ENCODE peak calls at places on chromosomes 3 and 15, in five cellular contexts. R is neural progenitor cell, P is dorsolateral prefrontal cortex, Z is H9, V is PC-3. D is an unnamed sample.

GRCh38 chr15:50854594-50855490 is 53.6 kb upstream of the AP4E1 start:
- DNase-seq in R (no peak), P (no peak), Z (no peak), V (no peak), D (peak; percentile 45)

GRCh38 chr3:23002846-23003800 is 200.0 kb upstream of the UBE2E2 start:
- DNase-seq in R (no peak), P (no peak), Z (no peak), V (peak; percentile 50), D (no peak)

GRCh38 chr3:19547665-19548464 is 386.2 kb downstream of the EFHB start:
- DNase-seq in R (no peak), P (no peak), Z (no peak), V (no peak), D (no peak)

GRCh38 chr3:181239456-181239855 is 249.9 kb upstream of the DNAJC19 start:
- DNase-seq in R (no peak), P (no peak), Z (no peak), V (no peak), D (no peak)

GRCh38 chr15:74206801-74207281 is 4.3 kb upstream of the STRA6 start:
- DNase-seq in R (no peak), P (no peak), Z (no peak), V (no peak), D (no peak)

GRCh38 chr15:57533062-57533735 is 58.5 kb upstream of the MYZAP start:
- DNase-seq in R (no peak), P (no peak), Z (no peak), V (no peak), D (no peak)

GRCh38 chr3:86921981-86922680 is 68.8 kb downstream of the VGLL3 start:
- DNase-seq in R (no peak), P (no peak), Z (no peak), V (no peak), D (no peak)

GRCh38 chr3:45134758-45135521 is 11.2 kb downstream of the CDCP1 start:
- DNase-seq in R (no peak), P (no peak), Z (no peak), V (no peak), D (no peak)

GRCh38 chr15:90862964-90863721 is 5.2 kb upstream of the FURIN start:
- DNase-seq in R (no peak), P (no peak), Z (peak; percentile 19), V (peak; percentile 68), D (no peak)

GRCh38 chr3:179837374-179837773 is 184.5 kb downstream of the USP13 start:
- DNase-seq in R (no peak), P (no peak), Z (no peak), V (no peak), D (peak; percentile 6)

GRCh38 chr3:42014949-42015533 is 53.1 kb upstream of the ULK4 start:
- DNase-seq in R (peak; percentile 51), P (no peak), Z (no peak), V (no peak), D (no peak)

GRCh38 chr15:45429974-45430792 is 51.8 kb upstream of the GATM start:
- DNase-seq in R (peak; percentile 83), P (peak; percentile 58), Z (peak; percentile 78), V (peak; percentile 70), D (peak; percentile 74)

GRCh38 chr15:80556694-80557367 is 138.3 kb upstream of the ABHD17C start:
- DNase-seq in R (no peak), P (no peak), Z (no peak), V (no peak), D (no peak)

GRCh38 chr15:71659730-71660067 is 150.7 kb upstream of the NR2E3 start:
- DNase-seq in R (no peak), P (no peak), Z (no peak), V (peak; percentile 19), D (no peak)

GRCh38 chr15:78619022-78619950 is 1.5 kb downstream of the CHRNA3 start:
- DNase-seq in R (peak; percentile 45), P (no peak), Z (peak; percentile 51), V (no peak), D (no peak)

GRCh38 chr15:86164222-86164898 is 84.7 kb downstream of the AGBL1 start:
- DNase-seq in R (no peak), P (no peak), Z (no peak), V (no peak), D (peak; percentile 30)

GRCh38 chr3:109187390-109187789 is 50.9 kb downstream of the C3orf85 start:
- DNase-seq in R (no peak), P (no peak), Z (peak; percentile 75), V (no peak), D (no peak)

GRCh38 chr3:159922861-159923312 is 65.7 kb upstream of the IL12A start:
- DNase-seq in R (no peak), P (no peak), Z (no peak), V (no peak), D (no peak)

GRCh38 chr3:16040991-16041390 is 133.5 kb upstream of the GALNT15 start:
- DNase-seq in R (no peak), P (no peak), Z (no peak), V (no peak), D (no peak)

GRCh38 chr15:45027220-45027619 is 4.2 kb downstream of the SORD start:
- DNase-seq in R (no peak), P (no peak), Z (no peak), V (no peak), D (no peak)

GRCh38 chr3:55373413-55373812 is 113.7 kb downstream of the WNT5A start:
- DNase-seq in R (no peak), P (no peak), Z (no peak), V (no peak), D (no peak)

GRCh38 chr15:31352283-31352880 is 25.7 kb downstream of the KLF13 start:
- DNase-seq in R (no peak), P (peak; percentile 57), Z (no peak), V (no peak), D (no peak)

GRCh38 chr3:37197810-37198371 is 23.5 kb upstream of the LRRFIP2 start:
- DNase-seq in R (peak; percentile 76), P (no peak), Z (no peak), V (peak; percentile 53), D (peak; percentile 50)

GRCh38 chr3:164450276-164450905 is 627.9 kb downstream of the SI start:
- DNase-seq in R (no peak), P (no peak), Z (no peak), V (no peak), D (no peak)

GRCh38 chr3:37540786-37541185 is 320.9 kb upstream of the CTDSPL start:
- DNase-seq in R (no peak), P (no peak), Z (no peak), V (no peak), D (no peak)

GRCh38 chr3:104628185-104628789 is 738.4 kb upstream of the ALCAM start:
- DNase-seq in R (peak; percentile 68), P (no peak), Z (no peak), V (peak; percentile 91), D (peak; percentile 60)

GRCh38 chr3:148975277-148975676 is 16.1 kb upstream of the GYG1 start:
- DNase-seq in R (no peak), P (no peak), Z (no peak), V (no peak), D (no peak)

GRCh38 chr15:76169792-76170425 is 110.1 kb downstream of the TMEM266 start:
- DNase-seq in R (no peak), P (no peak), Z (no peak), V (no peak), D (no peak)

GRCh38 chr15:35857812-35858211 is 311.8 kb upstream of the DPH6 start:
- DNase-seq in R (no peak), P (no peak), Z (no peak), V (no peak), D (no peak)

GRCh38 chr3:104102386-104102785 is 1264.3 kb upstream of the ALCAM start:
- DNase-seq in R (peak; percentile 64), P (no peak), Z (peak; percentile 64), V (peak; percentile 64), D (peak; percentile 1)

GRCh38 chr3:133943639-133944131 is 48.0 kb upstream of the RAB6B start:
- DNase-seq in R (no peak), P (no peak), Z (peak; percentile 4), V (peak; percentile 88), D (peak; percentile 82)

GRCh38 chr3:129118745-129119144 is 2.9 kb downstream of the RAB43 start:
- DNase-seq in R (no peak), P (no peak), Z (no peak), V (no peak), D (no peak)

GRCh38 chr3:129121016-129121791 is 400 bp downstream of the RAB43 start:
- DNase-seq in R (peak; percentile 51), P (no peak), Z (no peak), V (no peak), D (no peak)

GRCh38 chr3:129119365-129120100 is 2.1 kb downstream of the RAB43 start:
- DNase-seq in R (no peak), P (no peak), Z (no peak), V (peak; percentile 8), D (no peak)

GRCh38 chr3:129121792-129122696 is at the start of gene RAB43:
- DNase-seq in R (peak; percentile 99), P (peak; percentile 83), Z (peak; percentile 99), V (peak; percentile 60), D (peak; percentile 96)

GRCh38 chr3:129120254-129121004 is 1.2 kb downstream of the RAB43 start:
- DNase-seq in R (peak; percentile 80), P (peak; percentile 66), Z (peak; percentile 90), V (peak; percentile 88), D (peak; percentile 95)
- TF ChIP-seq CTCF in R (peak; percentile 20), P (no peak), Z (peak; percentile 23), V (no peak), D (no peak)

GRCh38 chr15:62895139-62895866 is 147.2 kb upstream of the TPM1 start:
- DNase-seq in R (no peak), P (no peak), Z (no peak), V (peak; percentile 58), D (no peak)
- H3K27ac ChIP-seq in R (no peak overlapping the region), P (no peak overlapping the region), Z (no peak overlapping the region), V (peak overlapping the region; percentile 99), D (peak overlapping the region; percentile 93)

DNA sequence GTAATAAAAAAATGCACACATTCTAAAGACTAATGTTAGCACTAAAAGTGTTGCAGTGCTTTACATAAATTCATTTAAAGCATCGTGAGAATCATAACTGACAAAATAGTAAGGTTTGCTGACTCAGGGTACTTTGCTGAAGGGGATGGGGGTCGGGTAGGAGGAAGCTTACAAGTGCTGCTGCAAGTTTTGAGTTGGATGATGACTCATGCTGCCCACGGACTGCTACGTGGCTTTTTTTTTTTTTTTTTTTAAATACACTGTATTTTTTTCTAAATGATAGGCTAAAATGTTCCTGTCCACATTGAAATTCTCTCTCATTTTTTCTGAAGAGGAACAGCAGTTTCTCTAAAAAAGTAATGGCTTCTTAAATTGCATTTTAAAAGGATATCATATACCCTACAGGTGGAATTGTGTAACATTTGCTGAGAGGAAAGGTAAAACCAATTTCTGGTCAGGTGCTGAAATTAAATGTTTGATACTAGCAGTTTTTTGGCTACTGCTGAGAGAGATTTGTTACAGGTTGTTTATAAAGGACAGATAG is 2.2 kb downstream of the MAPK6 start:
- DNase-seq in R (peak; percentile 24), P (no peak), Z (no peak), V (peak; percentile 71), D (peak; percentile 89)
- TF ChIP-seq CTCF in R (peak; percentile 5), P (peak; percentile 6), Z (peak; percentile 35), V (no peak), D (no peak)

GRCh38 chr3:57006949-57007419 is 53.5 kb upstream of the SPATA12 start:
- DNase-seq in R (no peak), P (no peak), Z (peak; percentile 63), V (peak; percentile 98), D (peak; percentile 72)

GRCh38 chr3:57004154-57004730 is 56.2 kb upstream of the SPATA12 start:
- DNase-seq in R (no peak), P (no peak), Z (no peak), V (no peak), D (no peak)

GRCh38 chr3:57006048-57006709 is 54.3 kb upstream of the SPATA12 start:
- DNase-seq in R (no peak), P (no peak), Z (no peak), V (peak; percentile 26), D (no peak)

GRCh38 chr3:57001356-57001755 is 59.1 kb upstream of the SPATA12 start:
- DNase-seq in R (no peak), P (no peak), Z (no peak), V (no peak), D (no peak)

GRCh38 chr3:57003676-57004075 is 56.8 kb upstream of the SPATA12 start:
- DNase-seq in R (no peak), P (no peak), Z (no peak), V (no peak), D (no peak)
- H3K27ac ChIP-seq in R (no peak overlapping the region), P (no peak overlapping the region), Z (no peak overlapping the region), V (no peak overlapping the region), D (peak overlapping the region; percentile 85)